ENCODE peak calls at places on chromosomes 6 and 20, in five cellular contexts. L, N, C, O and F are unnamed samples. For H3K4me1, the result is how much of the 10 kb centered on the place peaks cover.

GRCh38 chr6:169789944-169790927 is 38.8 kb downstream of the ERMARD start:
- DNase-seq in L (peak), N (peak), O (peak), C (peak), F (peak)

GRCh38 chr20:62944746-62945145 is 6.8 kb downstream of the GID8 start:
- DNase-seq in N (no peak), L (no peak), O (no peak), C (no peak), F (no peak)

GRCh38 chr6:43077981-43078411 is 1.9 kb downstream of the PTK7 start:
- DNase-seq in O (no peak), N (no peak), C (peak), L (peak), F (no peak)

GRCh38 chr6:65182681-65183080 is 524.3 kb downstream of the EYS start:
- DNase-seq in C (no peak), L (peak), O (no peak), N (no peak), F (no peak)

GRCh38 chr6:157527471-157527907 is 146.5 kb downstream of the ZDHHC14 start:
- DNase-seq in L (no peak), C (no peak), O (no peak), N (no peak), F (no peak)

GRCh38 chr6:101445527-101445926 is 52.0 kb downstream of the GRIK2 start:
- DNase-seq in N (no peak), L (peak), O (no peak), C (no peak), F (no peak)

GRCh38 chr6:149468179-149468578 is 16.6 kb downstream of the ZC3H12D start:
- DNase-seq in N (no peak), L (no peak), O (no peak), C (no peak), F (no peak)

GRCh38 chr6:19478992-19479391 is 358.2 kb upstream of the ID4 start:
- DNase-seq in L (peak), C (no peak), N (no peak), O (no peak), F (no peak)

GRCh38 chr6:138017156-138017757 is 90.0 kb downstream of the PERP start:
- DNase-seq in C (no peak), L (no peak), N (no peak), O (no peak), F (no peak)

GRCh38 chr6:40346241-40346640 is 240.9 kb downstream of the LRFN2 start:
- DNase-seq in L (no peak), N (no peak), C (no peak), O (no peak), F (peak)

GRCh38 chr6:14817068-14817467 is 428.8 kb upstream of the JARID2 start:
- DNase-seq in L (no peak), N (no peak), C (no peak), O (no peak), F (no peak)

GRCh38 chr20:63362426-63363009 is 1.4 kb upstream of the CHRNA4 start:
- DNase-seq in O (no peak), C (no peak), L (no peak), N (no peak), F (no peak)

GRCh38 chr20:56348746-56349145 is 10.0 kb upstream of the FAM210B start:
- DNase-seq in C (no peak), O (no peak), L (peak), N (no peak), F (no peak)

GRCh38 chr6:75243333-75244062 is at the start of gene COX7A2:
- DNase-seq in L (peak), O (peak), N (peak), C (peak), F (peak)

GRCh38 chr6:215335-216034 is 76.8 kb upstream of the DUSP22 start:
- DNase-seq in L (no peak), C (no peak), O (no peak), N (no peak), F (no peak)

GRCh38 chr6:70389261-70389660 is 24.0 kb upstream of the FAM135A start:
- DNase-seq in L (no peak), O (no peak), C (no peak), N (no peak), F (no peak)

GRCh38 chr6:3228791-3229565 is 1.5 kb upstream of the TUBB2B start:
- DNase-seq in C (peak), O (no peak), L (no peak), N (no peak), F (no peak)

GRCh38 chr6:138263963-138264362 is 45.7 kb upstream of the PBOV1 start:
- DNase-seq in C (no peak), N (no peak), O (no peak), L (no peak), F (no peak)

GRCh38 chr6:3045369-3045768 is 22.9 kb upstream of the RIPK1 start:
- DNase-seq in O (no peak), L (no peak), N (no peak), C (no peak), F (no peak)

GRCh38 chr6:79750806-79751205 is 119.7 kb downstream of the SH3BGRL2 start:
- DNase-seq in O (no peak), L (no peak), N (no peak), C (peak), F (no peak)

GRCh38 chr20:9985281-9985680 is 49.5 kb upstream of the ANKEF1 start:
- DNase-seq in L (no peak), N (no peak), C (no peak), O (no peak), F (no peak)

GRCh38 chr6:137709424-137710281 is 157.4 kb upstream of the TNFAIP3 start:
- DNase-seq in C (no peak), L (peak), O (no peak), N (no peak), F (no peak)

GRCh38 chr6:19472850-19473249 is 364.3 kb upstream of the ID4 start:
- DNase-seq in C (peak), L (no peak), O (peak), N (no peak), F (no peak)

GRCh38 chr6:112296122-112296521 is 41.8 kb upstream of the LAMA4 start:
- DNase-seq in O (no peak), L (peak), N (peak), C (peak), F (no peak)

GRCh38 chr6:4382362-4382853 is 247.0 kb upstream of the ECI2 start:
- DNase-seq in N (no peak), L (no peak), O (no peak), C (no peak), F (no peak)

GRCh38 chr20:61635721-61636455 is 383.8 kb downstream of the CDH4 start:
- DNase-seq in O (no peak), L (no peak), C (no peak), N (no peak), F (no peak)

GRCh38 chr6:41597246-41598000 is 40.8 kb upstream of the MDFI start:
- DNase-seq in O (no peak), L (no peak), C (no peak), N (no peak), F (no peak)

GRCh38 chr20:57389695-57390603 is 1.2 kb upstream of the RBM38 start:
- DNase-seq in N (no peak), L (no peak), C (peak), O (peak), F (no peak)

GRCh38 chr6:129590408-129591022 is 119.5 kb downstream of the ARHGAP18 start:
- DNase-seq in N (no peak), C (no peak), O (no peak), L (peak), F (no peak)

GRCh38 chr6:39152247-39152646 is 37.3 kb upstream of the SAYSD1 start:
- DNase-seq in L (no peak), O (no peak), C (no peak), N (no peak), F (no peak)

GRCh38 chr6:43223175-43223574 is 6.1 kb downstream of the DNPH1 start:
- DNase-seq in L (no peak), O (no peak), C (no peak), N (no peak), F (no peak)

GRCh38 chr6:63677282-63677681 is 41.7 kb downstream of the PHF3 start:
- DNase-seq in L (no peak), N (no peak), O (no peak), C (no peak), F (no peak)

GRCh38 chr6:105882833-105883232 is 203.3 kb upstream of the PRDM1 start:
- DNase-seq in N (no peak), C (no peak), L (peak), O (no peak), F (no peak)

DNA sequence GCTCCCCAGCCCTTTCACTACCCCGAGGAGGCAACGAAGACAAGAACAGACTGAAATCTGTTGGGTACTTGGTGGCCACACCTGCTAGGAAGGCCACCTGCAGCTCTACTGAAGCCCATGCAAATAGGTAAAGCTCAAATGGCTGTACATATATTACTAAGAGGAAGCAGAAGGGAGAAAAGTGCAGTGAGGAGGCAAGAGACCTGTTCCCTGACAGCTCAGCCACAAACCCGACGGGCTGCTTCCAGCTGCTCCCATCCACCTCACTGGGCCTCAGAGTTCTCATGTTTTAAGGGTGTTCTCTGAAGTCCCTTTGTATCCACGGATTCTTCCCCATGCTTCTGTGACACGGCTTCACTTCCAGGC is 24.6 kb downstream of the TRAM2 start:
- DNase-seq in C (no peak), N (no peak), L (no peak), O (no peak), F (no peak)
- H3K4me1 ChIP-seq in C (under half), N (under half), L (half or more), O (under half), F (under half)

GRCh38 chr20:22586645-22587310 is 2.4 kb upstream of the FOXA2 start:
- DNase-seq in N (no peak), C (peak), L (no peak), O (peak), F (no peak)

GRCh38 chr20:22584922-22585785 is 782 bp upstream of the FOXA2 start:
- DNase-seq in C (peak), L (no peak), O (peak), N (no peak), F (no peak)

GRCh38 chr20:22585786-22586493 is 1.6 kb upstream of the FOXA2 start:
- DNase-seq in N (no peak), L (no peak), O (no peak), C (no peak), F (no peak)

GRCh38 chr20:22590662-22591061 is 6.3 kb upstream of the FOXA2 start:
- DNase-seq in N (no peak), O (no peak), L (no peak), C (no peak), F (no peak)
- TF ChIP-seq EZH2 in N (no peak), O (no peak), L (no peak), C (no peak), F (no peak)

GRCh38 chr20:47360207-47360488 is 3.6 kb upstream of the ZMYND8 start:
- DNase-seq in L (no peak), N (no peak), C (no peak), O (no peak), F (no peak)

GRCh38 chr20:47362361-47363219 is 6.1 kb upstream of the ZMYND8 start:
- DNase-seq in O (no peak), N (no peak), C (no peak), L (no peak), F (peak)

GRCh38 chr20:47360489-47361267 is 4.2 kb upstream of the ZMYND8 start:
- DNase-seq in L (peak), N (peak), C (peak), O (peak), F (no peak)

GRCh38 chr20:47359533-47360206 is 3.2 kb upstream of the ZMYND8 start:
- DNase-seq in C (no peak), N (no peak), O (no peak), L (no peak), F (no peak)

DNA sequence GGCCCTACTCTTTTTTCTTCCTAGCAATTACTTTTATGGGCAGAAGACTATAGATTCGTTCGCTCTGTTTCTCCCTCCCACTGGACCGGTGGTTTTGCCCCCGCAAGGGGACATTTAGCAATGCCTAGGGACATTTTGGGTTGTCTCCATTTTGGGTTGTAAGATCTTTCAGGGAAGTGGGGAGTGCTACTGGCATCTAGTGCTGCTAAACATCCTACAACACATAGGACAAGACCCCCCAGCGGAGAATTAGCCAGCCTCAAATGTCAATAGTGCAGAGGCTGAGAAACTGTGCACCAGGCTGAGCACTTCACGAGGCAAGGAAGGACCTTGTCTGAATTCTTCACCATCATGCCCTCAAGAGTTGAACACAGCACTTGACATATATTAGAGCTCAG is 4.8 kb upstream of the ZMYND8 start:
- DNase-seq in C (no peak), L (no peak), O (no peak), N (no peak), F (no peak)
- H3K4me3 ChIP-seq in C (peak), L (no peak), O (peak), N (no peak), F (no peak)

GRCh38 chr6:10389739-10390494 is 25.0 kb downstream of the TFAP2A start:
- DNase-seq in O (no peak), L (no peak), C (peak), N (no peak), F (no peak)

GRCh38 chr6:10390495-10391298 is 24.2 kb downstream of the TFAP2A start:
- DNase-seq in C (peak), O (no peak), N (no peak), L (no peak), F (no peak)

GRCh38 chr6:10393544-10394225 is 21.2 kb downstream of the TFAP2A start:
- DNase-seq in N (no peak), O (no peak), L (no peak), C (no peak), F (no peak)

GRCh38 chr6:10391299-10391630 is 23.6 kb downstream of the TFAP2A start:
- DNase-seq in O (no peak), L (no peak), N (no peak), C (peak), F (no peak)

GRCh38 chr6:10391799-10392198 is 23.1 kb downstream of the TFAP2A start:
- DNase-seq in O (no peak), N (no peak), C (no peak), L (no peak), F (no peak)
- H3K4me1 ChIP-seq in O (under half), N (under half), C (under half), L (under half), F (under half)

GRCh38 chr6:37624606-37625574 is 72.8 kb downstream of the MDGA1 start:
- DNase-seq in N (no peak), O (peak), C (no peak), L (no peak), F (no peak)
- TF ChIP-seq EZH2 in N (no peak), O (no peak), C (no peak), L (no peak), F (no peak)

GRCh38 chr20:5080384-5080877 is 39.3 kb downstream of the PCNA start:
- DNase-seq in O (no peak), N (no peak), C (no peak), L (no peak), F (no peak)
- H3K4me3 ChIP-seq in O (no peak), N (no peak), C (no peak), L (no peak), F (no peak)

GRCh38 chr6:152148412-152148811 is 340.9 kb downstream of the ESR1 start:
- DNase-seq in N (no peak), O (no peak), L (no peak), C (no peak), F (no peak)

GRCh38 chr6:152142116-152142515 is 334.6 kb downstream of the ESR1 start:
- DNase-seq in N (no peak), O (no peak), L (no peak), C (no peak), F (no peak)

GRCh38 chr6:152147269-152147668 is 339.8 kb downstream of the ESR1 start:
- DNase-seq in C (no peak), O (no peak), L (no peak), N (no peak), F (no peak)

GRCh38 chr6:152146385-152146784 is 338.9 kb downstream of the ESR1 start:
- DNase-seq in N (no peak), L (peak), C (no peak), O (no peak), F (no peak)

GRCh38 chr6:152143359-152143758 is 335.9 kb downstream of the ESR1 start:
- DNase-seq in C (no peak), O (no peak), L (no peak), N (no peak), F (no peak)
- H3K4me1 ChIP-seq in C (under half), O (under half), L (under half), N (under half), F (under half)

GRCh38 chr6:125749112-125749863 is at the start of gene HEY2:
- DNase-seq in L (peak), O (peak), N (peak), C (peak), F (no peak)

GRCh38 chr6:125746019-125746414 is 3.4 kb upstream of the HEY2 start:
- DNase-seq in O (no peak), L (no peak), N (no peak), C (peak), F (no peak)

GRCh38 chr6:125748534-125749111 is 809 bp upstream of the HEY2 start:
- DNase-seq in L (no peak), O (no peak), N (no peak), C (peak), F (no peak)

GRCh38 chr6:125746731-125747588 is 2.5 kb upstream of the HEY2 start:
- DNase-seq in N (no peak), C (peak), L (peak), O (peak), F (peak)

DNA sequence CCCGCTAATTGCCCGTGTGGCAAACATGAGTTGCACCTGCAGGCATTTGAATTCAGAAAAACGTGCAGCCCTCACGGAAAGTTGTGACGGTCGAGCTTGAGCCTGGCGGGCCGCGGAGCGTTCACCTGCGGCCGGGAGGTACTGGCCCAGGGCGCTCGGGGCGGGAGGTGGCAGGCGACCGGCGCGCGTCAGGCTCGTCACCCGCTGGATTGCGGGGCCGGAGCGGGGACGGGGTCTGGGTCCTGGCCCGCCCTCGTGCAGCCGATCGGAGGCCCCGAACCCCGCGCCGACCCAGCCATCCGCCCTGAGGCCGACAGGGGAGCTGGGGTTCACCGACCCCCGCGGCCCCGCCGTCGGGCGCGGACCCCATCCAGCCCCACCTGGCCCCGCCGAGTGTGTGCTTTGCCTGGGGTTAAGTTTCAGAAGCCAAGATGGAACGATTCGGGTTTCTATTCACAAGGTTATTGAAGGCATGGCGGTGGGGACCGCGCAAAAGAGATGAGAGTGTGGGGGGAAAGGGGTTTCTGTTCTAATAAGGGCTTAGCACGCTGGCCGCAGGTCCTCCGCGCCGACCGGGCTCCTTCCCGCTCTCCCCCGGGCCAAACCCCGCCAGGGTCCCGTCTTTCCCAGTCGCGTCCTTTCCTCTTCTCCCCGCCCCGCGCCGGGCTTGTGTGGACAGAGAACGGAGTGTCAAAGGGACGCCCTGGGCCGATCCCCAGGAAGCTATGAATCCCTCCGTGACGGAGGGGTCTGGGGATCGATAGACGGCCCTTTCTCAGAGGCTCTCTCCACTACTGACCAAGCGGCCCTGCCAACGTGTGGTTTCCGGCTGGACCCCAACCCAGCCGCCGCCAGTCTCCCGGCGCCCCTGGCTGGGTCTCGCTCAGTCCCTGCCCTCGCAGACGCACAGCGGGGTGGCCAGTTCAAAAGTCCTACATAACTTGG is 1.6 kb upstream of the HEY2 start:
- DNase-seq in N (no peak), O (peak), C (peak), L (no peak), F (no peak)
- TF ChIP-seq EZH2 in N (no peak), O (no peak), C (peak), L (peak), F (no peak)